ENCODE peak calls at places on chromosomes 16 and 17, in seven cellular contexts. A is CD8-positive, alpha-beta memory T cell; S is OCI-LY7; U is Panc1; M is ascending aorta; W is colonic mucosa; D is Peyer's patch. H is an unnamed sample. For H3K4me1, the result is how much of the 10 kb centered on the place peaks cover.

GRCh38 chr16:89945654-89946053 is 2.9 kb upstream of the DEF8 start:
- DNase-seq in W (no peak), U (no peak), M (no peak), S (peak), D (peak), A (no peak), H (no peak)

GRCh38 chr17:76492989-76493501 is 8.2 kb downstream of the RHBDF2 start:
- DNase-seq in D (no peak), U (no peak), A (peak), M (peak), S (peak), W (peak), H (peak)

GRCh38 chr17:68820476-68820824 is 134.7 kb downstream of the ABCA8 start:
- DNase-seq in M (no peak), W (no peak), S (no peak), A (no peak), U (no peak), D (no peak), H (no peak)

GRCh38 chr17:78127888-78128615 is 503 bp downstream of the TMC6 start:
- DNase-seq in M (no peak), A (no peak), W (peak), D (peak), S (peak), U (no peak), H (no peak)

GRCh38 chr17:48129981-48130380 is 22.4 kb downstream of the SNX11 start:
- DNase-seq in S (no peak), D (no peak), U (no peak), A (no peak), W (no peak), M (no peak), H (no peak)

GRCh38 chr16:55297062-55297909 is 26.7 kb upstream of the IRX6 start:
- DNase-seq in A (no peak), S (no peak), U (no peak), M (no peak), D (no peak), W (no peak), H (no peak)

GRCh38 chr17:41334385-41334784 is 16.2 kb downstream of the KRT33A start:
- DNase-seq in A (no peak), M (no peak), D (no peak), S (no peak), U (no peak), W (no peak), H (no peak)

GRCh38 chr16:2388875-2389433 is 40.3 kb upstream of the CCNF start:
- DNase-seq in M (peak), W (peak), U (peak), D (no peak), A (no peak), S (no peak), H (no peak)

GRCh38 chr17:72590382-72590781 is 469.6 kb downstream of the SOX9 start:
- DNase-seq in M (no peak), U (no peak), S (no peak), A (no peak), W (no peak), D (no peak), H (no peak)

GRCh38 chr16:12573300-12573699 is 230.4 kb downstream of the CPPED1 start:
- DNase-seq in M (no peak), D (peak), W (peak), A (no peak), S (peak), U (no peak), H (no peak)

GRCh38 chr17:32805029-32805976 is 71.6 kb downstream of the MYO1D start:
- DNase-seq in D (no peak), W (no peak), U (no peak), M (no peak), S (no peak), A (no peak), H (no peak)

GRCh38 chr16:47519543-47519942 is 58.4 kb downstream of the PHKB start:
- DNase-seq in D (no peak), A (no peak), W (no peak), S (no peak), M (no peak), U (no peak), H (no peak)

GRCh38 chr16:14309001-14309886 is 238.1 kb downstream of the MRTFB start:
- DNase-seq in M (no peak), U (no peak), D (no peak), A (no peak), W (no peak), S (peak), H (peak)

GRCh38 chr16:82834156-82834758 is 207.5 kb downstream of the CDH13 start:
- DNase-seq in S (no peak), W (no peak), A (no peak), U (no peak), M (no peak), D (no peak), H (no peak)

GRCh38 chr17:76247304-76247703 is 7.0 kb upstream of the RNF157 start:
- DNase-seq in A (no peak), M (no peak), S (no peak), D (no peak), W (no peak), U (no peak), H (no peak)

GRCh38 chr16:72997141-72997542 is 50.8 kb downstream of the ZFHX3 start:
- DNase-seq in A (no peak), M (peak), S (no peak), U (no peak), D (no peak), W (peak), H (no peak)

GRCh38 chr16:785563-786535 is 2.3 kb downstream of the RPUSD1 start:
- DNase-seq in D (peak), U (no peak), S (peak), W (peak), A (peak), M (no peak), H (peak)

GRCh38 chr16:2364638-2365210 is 24.2 kb upstream of the ABCA3 start:
- DNase-seq in D (no peak), W (no peak), S (no peak), U (no peak), A (no peak), M (no peak), H (no peak)

GRCh38 chr17:3935825-3936355 is 19.6 kb upstream of the P2RX1 start:
- DNase-seq in S (no peak), W (no peak), D (no peak), A (no peak), M (no peak), U (no peak), H (no peak)

GRCh38 chr17:11130367-11130766 is 110.6 kb upstream of the SHISA6 start:
- DNase-seq in D (no peak), W (no peak), A (no peak), S (no peak), M (no peak), U (no peak), H (no peak)

GRCh38 chr16:9176547-9177418 is 85.3 kb downstream of the HAPSTR1 start:
- DNase-seq in A (no peak), D (no peak), S (no peak), M (no peak), W (no peak), U (no peak), H (no peak)

GRCh38 chr16:30032083-30032819 is 1.2 kb upstream of the TLCD3B start:
- DNase-seq in U (no peak), W (peak), D (no peak), S (peak), M (no peak), A (peak), H (peak)

GRCh38 chr16:49961087-49961486 is 63.9 kb upstream of the CNEP1R1 start:
- DNase-seq in W (no peak), M (no peak), D (no peak), A (no peak), S (no peak), U (no peak), H (no peak)

GRCh38 chr17:7266784-7267183 is 4.5 kb upstream of the CLDN7 start:
- DNase-seq in M (no peak), U (no peak), D (no peak), S (no peak), W (no peak), A (no peak), H (no peak)

GRCh38 chr17:4365628-4366311 is 705 bp downstream of the UBE2G1 start:
- DNase-seq in D (no peak), U (no peak), A (no peak), M (no peak), W (peak), S (peak), H (peak)

GRCh38 chr16:85446846-85447656 is 166.1 kb upstream of the GSE1 start:
- DNase-seq in A (no peak), W (no peak), S (peak), D (no peak), M (no peak), U (no peak), H (no peak)

GRCh38 chr16:88569614-88569984 is 604 bp upstream of the ZC3H18 start:
- DNase-seq in S (no peak), A (no peak), M (no peak), U (no peak), W (no peak), D (no peak), H (no peak)

GRCh38 chr17:44906010-44906646 is 6.9 kb upstream of the EFTUD2 start:
- DNase-seq in M (no peak), A (no peak), W (no peak), D (no peak), U (no peak), S (no peak), H (no peak)

GRCh38 chr17:63442549-63443035 is 3.5 kb downstream of the CYB561 start:
- DNase-seq in U (no peak), D (peak), W (no peak), S (peak), M (no peak), A (no peak), H (no peak)

GRCh38 chr17:63082273-63082861 is 116.3 kb downstream of the TANC2 start:
- DNase-seq in W (no peak), D (no peak), A (no peak), S (no peak), U (no peak), M (no peak), H (no peak)

GRCh38 chr17:18932360-18933055 is 19.5 kb upstream of the SLC5A10 start:
- DNase-seq in D (no peak), S (no peak), U (no peak), M (no peak), A (no peak), W (no peak), H (no peak)

GRCh38 chr16:10675221-10675620 is 19.5 kb downstream of the TEKT5 start:
- DNase-seq in A (no peak), S (no peak), U (no peak), W (no peak), M (no peak), D (no peak), H (no peak)

GRCh38 chr17:12485361-12485911 is 180.3 kb upstream of the MYOCD start:
- DNase-seq in A (no peak), D (no peak), W (no peak), U (no peak), M (no peak), S (no peak), H (no peak)

GRCh38 chr17:40068917-40069750 is 6.4 kb downstream of the THRA start:
- DNase-seq in S (peak), M (peak), D (peak), U (no peak), W (peak), A (peak), H (peak)

GRCh38 chr17:56358651-56359050 is 205.4 kb downstream of the ANKFN1 start:
- DNase-seq in M (no peak), D (no peak), A (no peak), W (no peak), U (no peak), S (no peak), H (no peak)

GRCh38 chr16:75029854-75030253 is 31.0 kb downstream of the ZNRF1 start:
- DNase-seq in U (no peak), W (no peak), S (no peak), A (no peak), M (no peak), D (no peak), H (no peak)

GRCh38 chr17:72599891-72600290 is 479.1 kb downstream of the SOX9 start:
- DNase-seq in A (no peak), W (no peak), M (no peak), D (no peak), U (no peak), S (no peak), H (no peak)

GRCh38 chr16:56975714-56976113 is 13.6 kb upstream of the NLRC5 start:
- DNase-seq in M (no peak), W (no peak), A (no peak), D (no peak), S (no peak), U (no peak), H (no peak)
- H3K4me1 ChIP-seq in M (under half), W (under half), A (under half), D (under half), S (half or more), U (under half), H (half or more)

DNA sequence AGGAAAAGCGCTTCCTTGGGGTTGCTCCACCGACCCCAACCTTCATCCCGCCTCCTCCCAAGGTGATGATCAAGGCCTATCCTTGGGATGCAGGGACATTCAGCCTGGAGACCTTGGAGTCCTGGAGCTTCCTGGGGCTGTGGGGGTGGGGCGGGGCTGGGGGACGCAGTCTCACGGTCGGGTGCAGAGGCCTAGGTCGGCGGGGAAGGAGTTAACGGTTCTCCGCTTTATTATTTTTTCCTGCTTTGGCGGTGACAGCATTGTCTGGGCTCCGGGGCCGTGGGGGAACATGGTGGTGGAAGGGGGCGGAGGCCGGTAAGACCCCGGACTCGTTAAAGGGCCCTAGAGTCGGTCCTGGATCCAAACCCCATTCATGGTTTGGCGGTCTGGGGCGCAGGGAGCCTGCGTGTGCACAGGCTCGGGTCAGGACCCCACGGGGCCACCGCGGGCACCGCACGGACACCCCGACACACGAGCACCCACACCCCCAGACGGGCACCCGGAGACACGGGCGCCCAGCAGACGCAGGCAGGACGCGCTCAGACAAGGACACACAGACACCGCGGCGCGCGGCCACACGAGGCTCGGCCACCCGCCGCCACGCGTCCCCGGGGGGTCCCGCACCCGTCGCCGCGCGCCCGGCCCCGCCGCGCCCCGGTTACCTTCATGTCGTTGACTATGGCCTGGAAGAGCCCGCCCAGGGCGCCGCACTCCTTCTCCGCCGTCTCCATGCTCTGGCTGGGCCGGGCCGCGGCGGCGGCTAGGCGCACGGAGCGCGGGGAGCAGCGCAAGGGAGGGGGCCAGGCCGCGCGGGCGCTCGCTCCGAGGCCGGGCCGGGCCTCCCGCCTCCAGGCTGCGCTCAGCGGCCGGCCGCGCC is 554 bp downstream of the MTSS2 start:
- DNase-seq in D (no peak), S (no peak), M (no peak), A (no peak), W (no peak), U (no peak), H (peak)
- H3K4me1 ChIP-seq in D (under half), S (under half), M (under half), A (under half), W (under half), U (under half), H (under half)

GRCh38 chr17:79988163-79988971 is 47.3 kb downstream of the TBC1D16 start:
- DNase-seq in W (peak), S (no peak), A (no peak), D (peak), M (no peak), U (no peak), H (no peak)

GRCh38 chr17:79989106-79989835 is 46.4 kb downstream of the TBC1D16 start:
- DNase-seq in M (no peak), W (no peak), A (no peak), S (no peak), U (no peak), D (peak), H (no peak)

GRCh38 chr17:79991140-79991923 is 44.3 kb downstream of the TBC1D16 start:
- DNase-seq in W (peak), M (peak), A (peak), S (peak), D (peak), U (no peak), H (peak)

GRCh38 chr17:79990704-79991103 is 45.0 kb downstream of the TBC1D16 start:
- DNase-seq in D (peak), M (no peak), A (no peak), W (no peak), U (no peak), S (no peak), H (no peak)

DNA sequence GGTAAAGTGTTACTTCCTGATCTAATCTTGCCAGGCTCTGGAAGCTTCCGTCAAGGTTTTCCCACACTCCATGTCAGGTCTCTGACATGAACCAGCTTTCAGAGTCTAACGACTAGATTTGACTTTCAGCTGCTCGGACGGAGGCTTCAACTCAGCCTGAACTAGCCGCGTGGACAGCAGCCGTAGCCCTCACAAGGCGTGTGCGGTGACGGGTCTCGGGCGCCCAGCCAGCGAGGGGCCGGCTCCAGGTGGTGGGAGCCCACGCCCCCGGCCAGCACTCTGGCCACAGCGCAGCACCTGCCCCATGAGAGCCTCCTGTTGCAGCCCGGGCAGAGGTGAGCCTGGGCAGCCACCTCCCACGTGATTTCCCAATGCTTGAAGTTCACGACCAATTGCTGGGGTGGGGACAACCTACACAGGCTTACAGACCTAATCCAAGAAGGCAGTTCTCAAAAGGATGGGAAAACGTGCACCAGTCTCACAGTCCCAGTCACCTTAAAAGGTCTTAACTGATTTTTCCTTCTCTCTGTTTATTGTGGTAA is 45.5 kb downstream of the TBC1D16 start:
- DNase-seq in D (peak), M (no peak), U (no peak), W (peak), A (no peak), S (no peak), H (no peak)
- H3K4me1 ChIP-seq in D (under half), M (under half), U (half or more), W (under half), A (under half), S (under half), H (under half)

DNA sequence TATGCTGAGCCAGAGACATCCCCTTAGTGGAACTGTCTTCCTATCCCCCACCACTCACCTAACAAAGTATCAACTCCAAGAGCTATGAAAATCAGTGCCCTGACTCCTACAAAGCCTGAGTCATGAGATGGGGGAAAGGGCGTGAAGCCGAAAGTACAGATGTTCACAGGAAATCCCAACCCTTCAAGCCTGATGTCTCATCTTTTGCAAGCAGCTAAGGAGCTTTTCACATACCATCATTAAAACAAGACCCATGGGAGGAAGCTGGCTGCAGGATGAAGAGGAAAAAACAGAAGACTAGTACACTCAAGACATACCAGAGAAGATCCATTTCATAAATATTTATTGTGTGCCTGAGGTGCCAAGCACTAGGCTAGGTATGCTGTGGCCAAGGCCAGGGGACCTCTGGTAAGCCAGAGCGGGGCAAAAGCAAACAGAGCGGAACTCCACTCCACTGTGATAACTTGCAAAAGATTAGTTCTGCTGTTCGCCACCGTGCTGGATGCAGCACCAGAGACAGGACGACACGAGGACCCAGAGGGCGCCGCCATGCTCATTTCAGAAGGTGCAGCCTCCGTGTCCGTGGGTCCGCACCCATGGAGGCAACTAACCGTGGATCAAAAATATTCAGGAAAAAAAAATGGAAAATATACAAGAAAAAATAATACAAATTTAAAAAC is 4.5 kb upstream of the MNT start:
- DNase-seq in S (no peak), M (no peak), W (peak), U (no peak), D (no peak), A (no peak), H (no peak)
- H3K4me1 ChIP-seq in S (under half), M (under half), W (under half), U (under half), D (under half), A (under half), H (under half)

DNA sequence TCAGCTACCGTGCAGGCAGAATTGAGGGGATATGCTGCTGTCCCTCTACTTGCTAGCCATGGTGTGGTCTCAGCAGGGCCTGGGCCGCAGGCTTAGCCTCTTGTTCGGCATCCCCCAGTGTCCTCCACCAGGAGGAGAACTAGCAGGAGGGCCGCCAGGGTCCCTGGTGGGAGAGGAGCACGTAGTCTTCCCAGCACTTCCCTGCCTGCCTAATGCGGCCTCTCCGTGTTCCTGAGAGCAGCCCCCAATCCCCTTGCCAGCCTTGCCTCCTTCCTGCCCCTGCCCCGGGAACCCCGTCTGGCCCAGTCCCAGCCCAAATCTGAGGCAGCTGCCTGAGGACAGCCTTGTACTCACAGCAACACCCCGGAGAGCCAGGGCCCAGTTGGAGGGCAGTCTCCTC is 38.1 kb downstream of the PLD6 start:
- DNase-seq in S (no peak), M (no peak), U (no peak), W (no peak), A (no peak), D (no peak), H (no peak)
- H3K4me1 ChIP-seq in S (under half), M (under half), U (under half), W (under half), A (under half), D (under half), H (under half)

DNA sequence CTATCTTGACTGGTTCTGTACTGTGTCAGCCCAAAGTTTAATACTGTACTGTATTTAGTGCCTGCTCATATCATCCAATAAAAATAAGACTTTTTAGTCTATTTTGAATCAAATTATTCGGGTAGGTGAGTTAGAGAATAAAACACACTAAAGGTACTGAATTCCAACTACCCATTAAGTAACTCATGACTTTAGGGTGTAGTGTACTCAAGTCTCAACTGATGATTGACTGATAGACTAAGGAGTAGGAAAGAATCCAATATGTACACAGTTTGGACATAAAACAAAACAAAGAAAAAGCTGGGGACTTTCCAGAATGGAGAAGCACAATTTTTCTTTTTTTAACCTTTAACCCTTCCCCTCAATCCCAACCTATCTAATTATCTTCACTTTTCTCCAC is 4.1 kb downstream of the EZH1 start:
- DNase-seq in D (no peak), M (no peak), W (no peak), A (no peak), U (no peak), S (no peak), H (no peak)
- H3K4me1 ChIP-seq in D (under half), M (under half), W (under half), A (under half), U (under half), S (under half), H (under half)

GRCh38 chr17:43409131-43409530 is 10.3 kb downstream of the ARL4D start:
- DNase-seq in U (no peak), D (peak), S (no peak), A (no peak), M (no peak), W (no peak), H (no peak)
- H3K4me1 ChIP-seq in U (under half), D (under half), S (under half), A (under half), M (under half), W (under half), H (under half)

H was measured in CD8-positive, alpha-beta T cell.